ENCODE peak calls at places on chromosomes 11 and 22, in ten cellular contexts. One of them, this sample, is unnamed.

GRCh38 chr11:45848654-45849081 is 1.4 kb downstream of the CRY2 start:
- DNase-seq in ascending aorta: no peak
- DNase-seq in tibial nerve: no peak
- DNase-seq in CD14-positive monocyte: no peak
- DNase-seq in BJ: no peak
- DNase-seq in AG09309: no peak
- DNase-seq in heart right ventricle: no peak
- DNase-seq in left ventricle myocardium inferior: no peak
- DNase-seq in fibroblast of pulmonary artery: no peak
- DNase-seq in epithelial cell of esophagus: no peak
- DNase-seq in this sample: no peak

GRCh38 chr22:38868886-38869381 is 3.1 kb downstream of the CBX6 start:
- DNase-seq in ascending aorta: no peak
- DNase-seq in tibial nerve: peak; percentile 72
- DNase-seq in CD14-positive monocyte: peak; percentile 77
- DNase-seq in BJ: no peak
- DNase-seq in AG09309: no peak
- DNase-seq in heart right ventricle: peak; percentile 85
- DNase-seq in left ventricle myocardium inferior: peak; percentile 78
- DNase-seq in fibroblast of pulmonary artery: peak; percentile 68
- DNase-seq in epithelial cell of esophagus: peak; percentile 70
- DNase-seq in this sample: peak; percentile 89

GRCh38 chr22:29695129-29695926 is 24.5 kb upstream of the CABP7 start:
- DNase-seq in ascending aorta: no peak
- DNase-seq in tibial nerve: no peak
- DNase-seq in CD14-positive monocyte: no peak
- DNase-seq in BJ: no peak
- DNase-seq in AG09309: no peak
- DNase-seq in heart right ventricle: no peak
- DNase-seq in left ventricle myocardium inferior: no peak
- DNase-seq in fibroblast of pulmonary artery: no peak
- DNase-seq in epithelial cell of esophagus: peak; percentile 32
- DNase-seq in this sample: peak; percentile 82

GRCh38 chr11:2982214-2982613 is 9.9 kb downstream of the NAP1L4 start:
- DNase-seq in ascending aorta: no peak
- DNase-seq in tibial nerve: no peak
- DNase-seq in CD14-positive monocyte: no peak
- DNase-seq in BJ: no peak
- DNase-seq in AG09309: no peak
- DNase-seq in heart right ventricle: no peak
- DNase-seq in left ventricle myocardium inferior: no peak
- DNase-seq in fibroblast of pulmonary artery: no peak
- DNase-seq in epithelial cell of esophagus: no peak
- DNase-seq in this sample: no peak

GRCh38 chr11:69244286-69244685 is 49.7 kb upstream of the MYEOV start:
- DNase-seq in ascending aorta: no peak
- DNase-seq in tibial nerve: no peak
- DNase-seq in CD14-positive monocyte: no peak
- DNase-seq in BJ: no peak
- DNase-seq in AG09309: no peak
- DNase-seq in heart right ventricle: no peak
- DNase-seq in left ventricle myocardium inferior: no peak
- DNase-seq in fibroblast of pulmonary artery: no peak
- DNase-seq in epithelial cell of esophagus: no peak
- DNase-seq in this sample: no peak

GRCh38 chr11:13535819-13536218 is 40.0 kb upstream of the PTH start:
- DNase-seq in ascending aorta: no peak
- DNase-seq in tibial nerve: no peak
- DNase-seq in CD14-positive monocyte: no peak
- DNase-seq in BJ: no peak
- DNase-seq in AG09309: no peak
- DNase-seq in heart right ventricle: no peak
- DNase-seq in left ventricle myocardium inferior: no peak
- DNase-seq in fibroblast of pulmonary artery: peak; percentile 2
- DNase-seq in epithelial cell of esophagus: no peak
- DNase-seq in this sample: no peak

GRCh38 chr22:49373801-49374226 is 453.9 kb downstream of the BRD1 start:
- DNase-seq in ascending aorta: no peak
- DNase-seq in tibial nerve: no peak
- DNase-seq in CD14-positive monocyte: no peak
- DNase-seq in BJ: no peak
- DNase-seq in AG09309: no peak
- DNase-seq in heart right ventricle: no peak
- DNase-seq in left ventricle myocardium inferior: no peak
- DNase-seq in fibroblast of pulmonary artery: no peak
- DNase-seq in epithelial cell of esophagus: no peak
- DNase-seq in this sample: no peak

GRCh38 chr11:59716051-59716450 is 2.4 kb upstream of the OR10V1 start:
- DNase-seq in ascending aorta: no peak
- DNase-seq in tibial nerve: no peak
- DNase-seq in CD14-positive monocyte: no peak
- DNase-seq in BJ: no peak
- DNase-seq in AG09309: no peak
- DNase-seq in heart right ventricle: no peak
- DNase-seq in left ventricle myocardium inferior: no peak
- DNase-seq in fibroblast of pulmonary artery: no peak
- DNase-seq in epithelial cell of esophagus: no peak
- DNase-seq in this sample: no peak

GRCh38 chr11:7977251-7977917 is 9.8 kb upstream of the EIF3F start:
- DNase-seq in ascending aorta: no peak
- DNase-seq in tibial nerve: no peak
- DNase-seq in CD14-positive monocyte: no peak
- DNase-seq in BJ: peak; percentile 94
- DNase-seq in AG09309: peak; percentile 89
- DNase-seq in heart right ventricle: no peak
- DNase-seq in left ventricle myocardium inferior: no peak
- DNase-seq in fibroblast of pulmonary artery: peak; percentile 77
- DNase-seq in epithelial cell of esophagus: peak; percentile 73
- DNase-seq in this sample: peak; percentile 91

GRCh38 chr22:35458547-35459422 is 58.8 kb downstream of the MCM5 start:
- DNase-seq in ascending aorta: no peak
- DNase-seq in tibial nerve: no peak
- DNase-seq in CD14-positive monocyte: no peak
- DNase-seq in BJ: no peak
- DNase-seq in AG09309: no peak
- DNase-seq in heart right ventricle: no peak
- DNase-seq in left ventricle myocardium inferior: no peak
- DNase-seq in fibroblast of pulmonary artery: no peak
- DNase-seq in epithelial cell of esophagus: peak; percentile 37
- DNase-seq in this sample: no peak

GRCh38 chr22:35463231-35463933 is 63.4 kb downstream of the MCM5 start:
- DNase-seq in ascending aorta: no peak
- DNase-seq in tibial nerve: no peak
- DNase-seq in CD14-positive monocyte: no peak
- DNase-seq in BJ: no peak
- DNase-seq in AG09309: no peak
- DNase-seq in heart right ventricle: no peak
- DNase-seq in left ventricle myocardium inferior: no peak
- DNase-seq in fibroblast of pulmonary artery: no peak
- DNase-seq in epithelial cell of esophagus: no peak
- DNase-seq in this sample: no peak

GRCh38 chr22:35459423-35459894 is 59.5 kb downstream of the MCM5 start:
- DNase-seq in ascending aorta: no peak
- DNase-seq in tibial nerve: no peak
- DNase-seq in CD14-positive monocyte: no peak
- DNase-seq in BJ: no peak
- DNase-seq in AG09309: no peak
- DNase-seq in heart right ventricle: no peak
- DNase-seq in left ventricle myocardium inferior: no peak
- DNase-seq in fibroblast of pulmonary artery: no peak
- DNase-seq in epithelial cell of esophagus: no peak
- DNase-seq in this sample: no peak

GRCh38 chr22:35462558-35463230 is 62.8 kb downstream of the MCM5 start:
- DNase-seq in ascending aorta: no peak
- DNase-seq in tibial nerve: no peak
- DNase-seq in CD14-positive monocyte: no peak
- DNase-seq in BJ: no peak
- DNase-seq in AG09309: no peak
- DNase-seq in heart right ventricle: no peak
- DNase-seq in left ventricle myocardium inferior: no peak
- DNase-seq in fibroblast of pulmonary artery: no peak
- DNase-seq in epithelial cell of esophagus: no peak
- DNase-seq in this sample: no peak

DNA sequence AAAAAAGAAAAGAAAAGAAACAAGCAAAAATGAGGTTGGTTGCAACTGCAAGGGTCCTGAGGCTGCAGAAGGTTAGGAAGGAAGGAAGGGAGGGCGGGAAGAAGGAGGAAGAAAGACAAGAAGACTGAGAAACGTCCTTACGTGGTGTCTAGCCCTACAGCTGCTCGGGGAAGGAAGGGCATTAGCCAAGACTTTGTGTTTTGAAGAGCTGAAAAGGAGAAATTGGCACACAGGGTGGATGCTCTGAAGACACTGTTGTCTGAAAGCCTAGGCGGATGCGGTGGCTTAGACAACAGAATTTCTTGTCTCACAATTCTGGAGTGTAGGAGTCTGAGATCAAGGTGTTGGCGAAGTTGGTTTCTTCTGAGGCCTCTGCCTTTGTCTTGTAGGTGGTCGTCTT is 60.7 kb downstream of the MCM5 start:
- DNase-seq in ascending aorta: no peak
- DNase-seq in tibial nerve: no peak
- DNase-seq in CD14-positive monocyte: no peak
- DNase-seq in BJ: no peak
- DNase-seq in AG09309: no peak
- DNase-seq in heart right ventricle: no peak
- DNase-seq in left ventricle myocardium inferior: no peak
- DNase-seq in fibroblast of pulmonary artery: no peak
- DNase-seq in epithelial cell of esophagus: no peak
- DNase-seq in this sample: no peak
- TF ChIP-seq CTCF in ascending aorta: no peak
- TF ChIP-seq CTCF in tibial nerve: no peak
- TF ChIP-seq CTCF in CD14-positive monocyte: no peak
- TF ChIP-seq CTCF in BJ: no peak
- TF ChIP-seq CTCF in AG09309: no peak
- TF ChIP-seq CTCF in heart right ventricle: no peak
- TF ChIP-seq CTCF in left ventricle myocardium inferior: no peak
- TF ChIP-seq CTCF in fibroblast of pulmonary artery: no peak
- TF ChIP-seq CTCF in epithelial cell of esophagus: no peak
- TF ChIP-seq CTCF in this sample: no peak

DNA sequence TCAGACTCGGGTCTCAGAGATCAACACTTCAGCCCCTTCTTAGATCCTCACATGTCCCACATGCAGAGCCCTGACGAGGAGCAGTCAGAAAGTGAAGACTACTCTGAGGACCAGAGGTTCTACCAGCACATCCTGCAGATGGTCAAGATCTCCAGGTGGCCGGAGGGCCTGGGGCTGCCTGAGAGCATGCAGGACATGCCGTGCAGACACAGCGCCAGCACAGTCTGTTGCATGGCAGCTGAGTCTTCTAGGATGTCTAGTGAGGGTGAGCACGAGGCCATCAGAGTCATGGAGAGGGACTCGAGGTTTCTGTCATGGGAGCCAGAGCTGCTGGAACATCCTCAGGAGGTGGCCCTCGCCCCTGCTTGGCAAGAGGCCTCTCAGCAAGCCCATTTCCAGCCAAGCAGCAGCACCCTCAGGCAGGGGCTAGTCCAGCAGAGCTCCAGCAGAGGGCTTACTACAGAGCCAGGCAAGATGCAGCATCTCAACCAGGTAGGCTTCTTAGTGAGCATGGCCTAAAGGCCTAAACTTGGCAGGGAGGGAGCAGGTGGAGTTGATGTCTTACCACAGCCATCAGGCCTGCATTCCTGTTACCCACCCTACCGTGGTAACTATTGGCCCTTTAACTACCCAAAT is 28.6 kb downstream of the CEP164 start:
- DNase-seq in ascending aorta: no peak
- DNase-seq in tibial nerve: no peak
- DNase-seq in CD14-positive monocyte: no peak
- DNase-seq in BJ: no peak
- DNase-seq in AG09309: no peak
- DNase-seq in heart right ventricle: no peak
- DNase-seq in left ventricle myocardium inferior: no peak
- DNase-seq in fibroblast of pulmonary artery: no peak
- DNase-seq in epithelial cell of esophagus: no peak
- DNase-seq in this sample: no peak
- TF ChIP-seq CTCF in ascending aorta: no peak
- TF ChIP-seq CTCF in tibial nerve: no peak
- TF ChIP-seq CTCF in CD14-positive monocyte: no peak
- TF ChIP-seq CTCF in BJ: no peak
- TF ChIP-seq CTCF in AG09309: no peak
- TF ChIP-seq CTCF in heart right ventricle: no peak
- TF ChIP-seq CTCF in left ventricle myocardium inferior: no peak
- TF ChIP-seq CTCF in fibroblast of pulmonary artery: no peak
- TF ChIP-seq CTCF in epithelial cell of esophagus: no peak
- TF ChIP-seq CTCF in this sample: no peak

GRCh38 chr22:28444659-28445058 is 235.0 kb downstream of the TTC28 start:
- DNase-seq in ascending aorta: no peak
- DNase-seq in tibial nerve: no peak
- DNase-seq in CD14-positive monocyte: no peak
- DNase-seq in BJ: no peak
- DNase-seq in AG09309: no peak
- DNase-seq in heart right ventricle: no peak
- DNase-seq in left ventricle myocardium inferior: no peak
- DNase-seq in fibroblast of pulmonary artery: no peak
- DNase-seq in epithelial cell of esophagus: no peak
- DNase-seq in this sample: no peak

GRCh38 chr22:28442951-28443876 is 236.4 kb downstream of the TTC28 start:
- DNase-seq in ascending aorta: no peak
- DNase-seq in tibial nerve: peak; percentile 50
- DNase-seq in CD14-positive monocyte: no peak
- DNase-seq in BJ: no peak
- DNase-seq in AG09309: no peak
- DNase-seq in heart right ventricle: peak; percentile 55
- DNase-seq in left ventricle myocardium inferior: peak; percentile 60
- DNase-seq in fibroblast of pulmonary artery: peak; percentile 82
- DNase-seq in epithelial cell of esophagus: peak; percentile 45
- DNase-seq in this sample: peak; percentile 73

GRCh38 chr22:28440517-28441366 is 238.9 kb downstream of the TTC28 start:
- DNase-seq in ascending aorta: no peak
- DNase-seq in tibial nerve: no peak
- DNase-seq in CD14-positive monocyte: no peak
- DNase-seq in BJ: no peak
- DNase-seq in AG09309: no peak
- DNase-seq in heart right ventricle: no peak
- DNase-seq in left ventricle myocardium inferior: no peak
- DNase-seq in fibroblast of pulmonary artery: peak; percentile 68
- DNase-seq in epithelial cell of esophagus: no peak
- DNase-seq in this sample: peak; percentile 75

GRCh38 chr22:28441720-28442263 is 237.8 kb downstream of the TTC28 start:
- DNase-seq in ascending aorta: no peak
- DNase-seq in tibial nerve: no peak
- DNase-seq in CD14-positive monocyte: no peak
- DNase-seq in BJ: no peak
- DNase-seq in AG09309: no peak
- DNase-seq in heart right ventricle: no peak
- DNase-seq in left ventricle myocardium inferior: no peak
- DNase-seq in fibroblast of pulmonary artery: no peak
- DNase-seq in epithelial cell of esophagus: no peak
- DNase-seq in this sample: no peak

GRCh38 chr22:28442264-28442950 is 237.2 kb downstream of the TTC28 start:
- DNase-seq in ascending aorta: no peak
- DNase-seq in tibial nerve: peak; percentile 49
- DNase-seq in CD14-positive monocyte: peak; percentile 63
- DNase-seq in BJ: no peak
- DNase-seq in AG09309: no peak
- DNase-seq in heart right ventricle: peak; percentile 83
- DNase-seq in left ventricle myocardium inferior: peak; percentile 81
- DNase-seq in fibroblast of pulmonary artery: peak; percentile 81
- DNase-seq in epithelial cell of esophagus: peak; percentile 65
- DNase-seq in this sample: peak; percentile 89
- TF ChIP-seq CTCF in ascending aorta: peak; percentile 64
- TF ChIP-seq CTCF in tibial nerve: peak; percentile 79
- TF ChIP-seq CTCF in CD14-positive monocyte: peak; percentile 76
- TF ChIP-seq CTCF in BJ: peak; percentile 82
- TF ChIP-seq CTCF in AG09309: peak; percentile 80
- TF ChIP-seq CTCF in heart right ventricle: peak; percentile 75
- TF ChIP-seq CTCF in left ventricle myocardium inferior: peak; percentile 85
- TF ChIP-seq CTCF in fibroblast of pulmonary artery: peak; percentile 66
- TF ChIP-seq CTCF in epithelial cell of esophagus: peak; percentile 55
- TF ChIP-seq CTCF in this sample: peak; percentile 80

GRCh38 chr22:50530857-50531545 is 1.2 kb upstream of the TYMP start:
- DNase-seq in ascending aorta: no peak
- DNase-seq in tibial nerve: peak; percentile 65
- DNase-seq in CD14-positive monocyte: peak; percentile 87
- DNase-seq in BJ: no peak
- DNase-seq in AG09309: peak; percentile 35
- DNase-seq in heart right ventricle: peak; percentile 89
- DNase-seq in left ventricle myocardium inferior: peak; percentile 87
- DNase-seq in fibroblast of pulmonary artery: peak; percentile 90
- DNase-seq in epithelial cell of esophagus: peak; percentile 92
- DNase-seq in this sample: peak; percentile 67
- TF ChIP-seq CTCF in ascending aorta: no peak
- TF ChIP-seq CTCF in tibial nerve: no peak
- TF ChIP-seq CTCF in CD14-positive monocyte: no peak
- TF ChIP-seq CTCF in BJ: no peak
- TF ChIP-seq CTCF in AG09309: no peak
- TF ChIP-seq CTCF in heart right ventricle: no peak
- TF ChIP-seq CTCF in left ventricle myocardium inferior: no peak
- TF ChIP-seq CTCF in fibroblast of pulmonary artery: no peak
- TF ChIP-seq CTCF in epithelial cell of esophagus: no peak
- TF ChIP-seq CTCF in this sample: no peak

This sample was measured in foreskin fibroblast.